ENCODE peak calls at places on chromosomes 12 and 14, in seven cellular contexts. X, D, A, O, V, Z and Q are unnamed samples.

GRCh38 chr12:125403145-125403789 is 338.0 kb downstream of the AACS start:
- DNase-seq in X (no peak), Z (no peak), O (no peak), A (no peak), D (no peak), V (peak), Q (no peak)

GRCh38 chr12:7093892-7094291 is 1.6 kb upstream of the C1R start:
- DNase-seq in O (no peak), X (no peak), Z (no peak), V (peak), A (no peak), D (no peak), Q (no peak)

GRCh38 chr12:132393245-132393795 is 63.9 kb upstream of the GALNT9 start:
- DNase-seq in V (no peak), D (no peak), O (peak), A (no peak), Z (no peak), X (peak), Q (no peak)

GRCh38 chr14:101547961-101548669 is 13.2 kb upstream of the DIO3 start:
- DNase-seq in V (no peak), Z (no peak), O (no peak), X (no peak), D (no peak), A (no peak), Q (no peak)

GRCh38 chr12:121653999-121654398 is 15.5 kb downstream of the MORN3 start:
- DNase-seq in V (no peak), D (no peak), A (no peak), X (no peak), Z (no peak), O (no peak), Q (no peak)

GRCh38 chr14:35470775-35471174 is 63.2 kb upstream of the INSM2 start:
- DNase-seq in D (no peak), A (no peak), Z (no peak), O (no peak), X (no peak), V (peak), Q (no peak)

GRCh38 chr12:106585237-106585834 is 2.5 kb downstream of the RFX4 start:
- DNase-seq in V (no peak), Z (no peak), X (no peak), O (no peak), A (no peak), D (no peak), Q (no peak)

GRCh38 chr14:32762886-32763285 is 175.8 kb upstream of the NPAS3 start:
- DNase-seq in O (no peak), A (no peak), Z (no peak), V (peak), X (no peak), D (no peak), Q (no peak)

GRCh38 chr12:45727994-45728624 is 1.4 kb upstream of the ARID2 start:
- DNase-seq in A (no peak), Z (no peak), O (no peak), V (no peak), D (no peak), X (no peak), Q (peak)

GRCh38 chr14:65255029-65255545 is 152.8 kb upstream of the MAX start:
- DNase-seq in X (no peak), Z (peak), O (no peak), V (peak), A (no peak), D (peak), Q (no peak)

GRCh38 chr12:75960954-75961661 is 70.5 kb downstream of the PHLDA1 start:
- DNase-seq in V (no peak), X (no peak), A (no peak), D (no peak), O (no peak), Z (no peak), Q (no peak)

GRCh38 chr14:96409701-96410100 is 17.8 kb downstream of the AK7 start:
- DNase-seq in X (no peak), A (no peak), O (no peak), D (no peak), Z (no peak), V (peak), Q (no peak)

GRCh38 chr14:92666251-92666650 is 82.2 kb downstream of the LGMN start:
- DNase-seq in V (no peak), D (no peak), Z (no peak), O (no peak), X (no peak), A (no peak), Q (no peak)

GRCh38 chr12:47793015-47793681 is 20.1 kb downstream of the SLC48A1 start:
- DNase-seq in A (no peak), V (no peak), Z (no peak), X (no peak), D (no peak), O (no peak), Q (no peak)

GRCh38 chr14:41302776-41303175 is 303.9 kb upstream of the LRFN5 start:
- DNase-seq in D (no peak), V (no peak), A (no peak), X (no peak), Z (no peak), O (no peak), Q (no peak)

GRCh38 chr14:75578786-75579781 is 664 bp downstream of the FLVCR2 start:
- DNase-seq in D (peak), Z (no peak), V (peak), O (peak), A (peak), X (peak), Q (no peak)

GRCh38 chr12:108637631-108638030 is 3.9 kb upstream of the SELPLG start:
- DNase-seq in X (no peak), A (no peak), V (no peak), Z (no peak), D (no peak), O (no peak), Q (no peak)
- H3K4me3 ChIP-seq in X (no peak), A (no peak), V (no peak), Z (no peak), D (no peak), O (no peak), Q (no peak)

GRCh38 chr12:78149459-78149858 is 318.8 kb downstream of the NAV3 start:
- DNase-seq in A (no peak), Z (no peak), D (no peak), V (no peak), X (no peak), O (no peak), Q (no peak)
- H3K4me3 ChIP-seq in A (no peak), Z (no peak), D (no peak), V (no peak), X (no peak), O (no peak), Q (no peak)

GRCh38 chr14:52263190-52263589 is 4.3 kb upstream of the PTGDR start:
- DNase-seq in X (no peak), A (no peak), O (no peak), V (no peak), Z (no peak), D (no peak), Q (no peak)
- H3K4me3 ChIP-seq in X (no peak), A (no peak), O (no peak), V (no peak), Z (no peak), D (no peak), Q (no peak)

GRCh38 chr14:61253064-61253753 is 27.9 kb downstream of the TMEM30B start:
- DNase-seq in O (no peak), X (no peak), Z (no peak), A (no peak), V (no peak), D (no peak), Q (no peak)
- H3K4me3 ChIP-seq in O (no peak), X (no peak), Z (no peak), A (no peak), V (no peak), D (no peak), Q (no peak)